ENCODE peak calls at places on chromosomes 3 and 15, in eight cellular contexts. One of them, this sample, is unnamed.

GRCh38 chr3:27209595-27210264 is 159.5 kb downstream of the NEK10 start:
- DNase-seq in endodermal cell: no peak
- DNase-seq in cardiac muscle cell: no peak
- DNase-seq in pancreas: no peak
- DNase-seq in osteocyte: no peak
- DNase-seq in fibroblast of pulmonary artery: no peak
- DNase-seq in uterus: no peak
- DNase-seq in H1: no peak
- DNase-seq in this sample: no peak

GRCh38 chr3:125150525-125151436 is 61.8 kb downstream of the SLC12A8 start:
- DNase-seq in endodermal cell: peak
- DNase-seq in pancreas: no peak
- DNase-seq in H1: no peak
- DNase-seq in osteocyte: no peak
- DNase-seq in fibroblast of pulmonary artery: peak
- DNase-seq in uterus: no peak
- DNase-seq in cardiac muscle cell: peak
- DNase-seq in this sample: no peak

GRCh38 chr3:30996467-30996866 is 102.0 kb upstream of the GADL1 start:
- DNase-seq in pancreas: no peak
- DNase-seq in uterus: no peak
- DNase-seq in endodermal cell: peak
- DNase-seq in fibroblast of pulmonary artery: no peak
- DNase-seq in osteocyte: no peak
- DNase-seq in H1: no peak
- DNase-seq in cardiac muscle cell: no peak
- DNase-seq in this sample: no peak

GRCh38 chr3:71503525-71504249 is 79.8 kb downstream of the FOXP1 start:
- DNase-seq in H1: no peak
- DNase-seq in pancreas: no peak
- DNase-seq in osteocyte: no peak
- DNase-seq in endodermal cell: no peak
- DNase-seq in fibroblast of pulmonary artery: peak
- DNase-seq in cardiac muscle cell: peak
- DNase-seq in uterus: no peak
- DNase-seq in this sample: no peak

GRCh38 chr15:69657626-69658025 is 205.0 kb downstream of the RPLP1 start:
- DNase-seq in fibroblast of pulmonary artery: no peak
- DNase-seq in H1: no peak
- DNase-seq in pancreas: no peak
- DNase-seq in osteocyte: no peak
- DNase-seq in uterus: no peak
- DNase-seq in endodermal cell: no peak
- DNase-seq in cardiac muscle cell: no peak
- DNase-seq in this sample: no peak

GRCh38 chr15:83515171-83515570 is 68.0 kb downstream of the SH3GL3 start:
- DNase-seq in fibroblast of pulmonary artery: no peak
- DNase-seq in uterus: no peak
- DNase-seq in osteocyte: no peak
- DNase-seq in endodermal cell: no peak
- DNase-seq in cardiac muscle cell: no peak
- DNase-seq in pancreas: no peak
- DNase-seq in H1: no peak
- DNase-seq in this sample: no peak

GRCh38 chr3:43218156-43218555 is 68.2 kb upstream of the SNRK start:
- DNase-seq in H1: no peak
- DNase-seq in pancreas: no peak
- DNase-seq in cardiac muscle cell: no peak
- DNase-seq in endodermal cell: no peak
- DNase-seq in uterus: no peak
- DNase-seq in osteocyte: no peak
- DNase-seq in fibroblast of pulmonary artery: no peak
- DNase-seq in this sample: no peak

GRCh38 chr15:65576669-65577068 is 34.3 kb downstream of the INTS14 start:
- DNase-seq in osteocyte: no peak
- DNase-seq in pancreas: no peak
- DNase-seq in cardiac muscle cell: peak
- DNase-seq in uterus: no peak
- DNase-seq in fibroblast of pulmonary artery: peak
- DNase-seq in H1: no peak
- DNase-seq in endodermal cell: no peak
- DNase-seq in this sample: no peak

GRCh38 chr15:62578960-62579359 is 413.9 kb upstream of the C2CD4B start:
- DNase-seq in fibroblast of pulmonary artery: no peak
- DNase-seq in uterus: no peak
- DNase-seq in cardiac muscle cell: no peak
- DNase-seq in osteocyte: no peak
- DNase-seq in endodermal cell: no peak
- DNase-seq in H1: no peak
- DNase-seq in pancreas: no peak
- DNase-seq in this sample: no peak

GRCh38 chr15:88571153-88572029 is 24.9 kb upstream of the DET1 start:
- DNase-seq in H1: no peak
- DNase-seq in pancreas: no peak
- DNase-seq in endodermal cell: no peak
- DNase-seq in osteocyte: no peak
- DNase-seq in uterus: no peak
- DNase-seq in cardiac muscle cell: no peak
- DNase-seq in fibroblast of pulmonary artery: no peak
- DNase-seq in this sample: no peak

GRCh38 chr3:13879102-13879945 is 547 bp downstream of the WNT7A start:
- DNase-seq in cardiac muscle cell: no peak
- DNase-seq in osteocyte: no peak
- DNase-seq in fibroblast of pulmonary artery: no peak
- DNase-seq in pancreas: peak
- DNase-seq in uterus: peak
- DNase-seq in H1: no peak
- DNase-seq in endodermal cell: peak
- DNase-seq in this sample: no peak

GRCh38 chr3:98440283-98440682 is 22.7 kb upstream of the OR5K1 start:
- DNase-seq in pancreas: no peak
- DNase-seq in endodermal cell: no peak
- DNase-seq in H1: no peak
- DNase-seq in fibroblast of pulmonary artery: no peak
- DNase-seq in cardiac muscle cell: no peak
- DNase-seq in uterus: no peak
- DNase-seq in osteocyte: no peak
- DNase-seq in this sample: no peak

GRCh38 chr3:32897981-32898623 is 53.3 kb upstream of the CCR4 start:
- DNase-seq in H1: no peak
- DNase-seq in osteocyte: no peak
- DNase-seq in cardiac muscle cell: no peak
- DNase-seq in fibroblast of pulmonary artery: no peak
- DNase-seq in pancreas: no peak
- DNase-seq in uterus: no peak
- DNase-seq in endodermal cell: peak
- DNase-seq in this sample: no peak
- TF ChIP-seq CTCF in H1: no peak
- TF ChIP-seq CTCF in osteocyte: no peak
- TF ChIP-seq CTCF in cardiac muscle cell: no peak
- TF ChIP-seq CTCF in fibroblast of pulmonary artery: no peak
- TF ChIP-seq CTCF in pancreas: no peak
- TF ChIP-seq CTCF in uterus: no peak
- TF ChIP-seq CTCF in endodermal cell: peak
- TF ChIP-seq CTCF in this sample: no peak

GRCh38 chr3:177521305-177521704 is 324.0 kb upstream of the TBL1XR1 start:
- DNase-seq in uterus: no peak
- DNase-seq in endodermal cell: peak
- DNase-seq in H1: peak
- DNase-seq in osteocyte: no peak
- DNase-seq in fibroblast of pulmonary artery: no peak
- DNase-seq in cardiac muscle cell: no peak
- DNase-seq in pancreas: peak
- DNase-seq in this sample: no peak
- TF ChIP-seq CTCF in uterus: no peak
- TF ChIP-seq CTCF in endodermal cell: peak
- TF ChIP-seq CTCF in H1: peak
- TF ChIP-seq CTCF in osteocyte: no peak
- TF ChIP-seq CTCF in fibroblast of pulmonary artery: no peak
- TF ChIP-seq CTCF in cardiac muscle cell: no peak
- TF ChIP-seq CTCF in pancreas: peak
- TF ChIP-seq CTCF in this sample: no peak

GRCh38 chr3:49019941-49020334 is 1.6 kb upstream of the DALRD3 start:
- DNase-seq in pancreas: no peak
- DNase-seq in osteocyte: no peak
- DNase-seq in endodermal cell: peak
- DNase-seq in cardiac muscle cell: peak
- DNase-seq in uterus: no peak
- DNase-seq in H1: no peak
- DNase-seq in fibroblast of pulmonary artery: no peak
- DNase-seq in this sample: no peak

GRCh38 chr3:49018707-49019006 is 277 bp upstream of the DALRD3 start:
- DNase-seq in uterus: no peak
- DNase-seq in H1: no peak
- DNase-seq in cardiac muscle cell: no peak
- DNase-seq in osteocyte: no peak
- DNase-seq in pancreas: no peak
- DNase-seq in fibroblast of pulmonary artery: no peak
- DNase-seq in endodermal cell: no peak
- DNase-seq in this sample: no peak

GRCh38 chr3:49021813-49022720 is at the start of gene NDUFAF3:
- DNase-seq in endodermal cell: peak
- DNase-seq in osteocyte: peak
- DNase-seq in fibroblast of pulmonary artery: peak
- DNase-seq in H1: peak
- DNase-seq in cardiac muscle cell: peak
- DNase-seq in pancreas: peak
- DNase-seq in uterus: peak
- DNase-seq in this sample: peak

GRCh38 chr3:49021213-49021812 is 608 bp upstream of the NDUFAF3 start:
- DNase-seq in endodermal cell: peak
- DNase-seq in pancreas: peak
- DNase-seq in osteocyte: peak
- DNase-seq in cardiac muscle cell: peak
- DNase-seq in fibroblast of pulmonary artery: peak
- DNase-seq in H1: peak
- DNase-seq in uterus: peak
- DNase-seq in this sample: peak

GRCh38 chr3:49020335-49021212 is 1.3 kb upstream of the NDUFAF3 start:
- DNase-seq in fibroblast of pulmonary artery: no peak
- DNase-seq in endodermal cell: peak
- DNase-seq in uterus: peak
- DNase-seq in H1: no peak
- DNase-seq in cardiac muscle cell: no peak
- DNase-seq in osteocyte: no peak
- DNase-seq in pancreas: peak
- DNase-seq in this sample: no peak
- TF ChIP-seq CTCF in fibroblast of pulmonary artery: no peak
- TF ChIP-seq CTCF in endodermal cell: no peak
- TF ChIP-seq CTCF in uterus: no peak
- TF ChIP-seq CTCF in H1: no peak
- TF ChIP-seq CTCF in cardiac muscle cell: no peak
- TF ChIP-seq CTCF in osteocyte: no peak
- TF ChIP-seq CTCF in pancreas: no peak
- TF ChIP-seq CTCF in this sample: no peak

DNA sequence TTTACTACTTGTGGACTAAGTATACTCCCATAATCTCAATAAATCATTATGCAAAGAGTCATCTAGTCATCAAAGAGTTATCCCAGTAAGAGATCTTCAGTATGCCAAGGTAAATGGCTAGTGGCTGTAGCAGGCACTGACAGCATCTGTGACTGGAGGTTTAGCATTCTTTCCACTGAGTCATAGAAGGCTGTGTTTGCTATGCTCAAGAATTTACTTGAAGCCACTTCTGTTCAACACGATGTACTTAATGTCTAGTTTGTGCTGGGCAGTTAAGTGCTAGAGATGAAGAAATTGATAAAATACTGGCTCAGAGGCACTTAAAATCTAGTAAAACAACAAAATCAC is 13.1 kb downstream of the ZBED2 start:
- DNase-seq in pancreas: no peak
- DNase-seq in osteocyte: no peak
- DNase-seq in H1: no peak
- DNase-seq in uterus: no peak
- DNase-seq in endodermal cell: no peak
- DNase-seq in fibroblast of pulmonary artery: peak
- DNase-seq in cardiac muscle cell: peak
- DNase-seq in this sample: no peak
- TF ChIP-seq CTCF in pancreas: no peak
- TF ChIP-seq CTCF in osteocyte: no peak
- TF ChIP-seq CTCF in H1: no peak
- TF ChIP-seq CTCF in uterus: no peak
- TF ChIP-seq CTCF in endodermal cell: no peak
- TF ChIP-seq CTCF in fibroblast of pulmonary artery: no peak
- TF ChIP-seq CTCF in cardiac muscle cell: no peak
- TF ChIP-seq CTCF in this sample: no peak

GRCh38 chr3:196813903-196814302 is 53.8 kb upstream of the SENP5 start:
- DNase-seq in cardiac muscle cell: peak
- DNase-seq in osteocyte: no peak
- DNase-seq in uterus: no peak
- DNase-seq in endodermal cell: no peak
- DNase-seq in pancreas: no peak
- DNase-seq in H1: no peak
- DNase-seq in fibroblast of pulmonary artery: peak
- DNase-seq in this sample: no peak
- TF ChIP-seq CTCF in cardiac muscle cell: no peak
- TF ChIP-seq CTCF in osteocyte: no peak
- TF ChIP-seq CTCF in uterus: no peak
- TF ChIP-seq CTCF in endodermal cell: no peak
- TF ChIP-seq CTCF in pancreas: no peak
- TF ChIP-seq CTCF in H1: no peak
- TF ChIP-seq CTCF in fibroblast of pulmonary artery: no peak
- TF ChIP-seq CTCF in this sample: no peak

GRCh38 chr3:40086890-40087884 is 222.3 kb upstream of the EIF1B start:
- DNase-seq in osteocyte: no peak
- DNase-seq in endodermal cell: no peak
- DNase-seq in pancreas: no peak
- DNase-seq in fibroblast of pulmonary artery: no peak
- DNase-seq in cardiac muscle cell: peak
- DNase-seq in H1: no peak
- DNase-seq in uterus: no peak
- DNase-seq in this sample: no peak
- TF ChIP-seq CTCF in osteocyte: no peak
- TF ChIP-seq CTCF in endodermal cell: no peak
- TF ChIP-seq CTCF in pancreas: no peak
- TF ChIP-seq CTCF in fibroblast of pulmonary artery: no peak
- TF ChIP-seq CTCF in cardiac muscle cell: no peak
- TF ChIP-seq CTCF in H1: no peak
- TF ChIP-seq CTCF in uterus: no peak
- TF ChIP-seq CTCF in this sample: no peak

GRCh38 chr3:182904164-182904563 is 76.2 kb downstream of the DCUN1D1 start:
- DNase-seq in H1: no peak
- DNase-seq in pancreas: no peak
- DNase-seq in uterus: no peak
- DNase-seq in osteocyte: no peak
- DNase-seq in fibroblast of pulmonary artery: no peak
- DNase-seq in endodermal cell: no peak
- DNase-seq in cardiac muscle cell: no peak
- DNase-seq in this sample: no peak
- TF ChIP-seq CTCF in H1: no peak
- TF ChIP-seq CTCF in pancreas: no peak
- TF ChIP-seq CTCF in uterus: no peak
- TF ChIP-seq CTCF in osteocyte: peak
- TF ChIP-seq CTCF in fibroblast of pulmonary artery: peak
- TF ChIP-seq CTCF in endodermal cell: peak
- TF ChIP-seq CTCF in cardiac muscle cell: no peak
- TF ChIP-seq CTCF in this sample: no peak

GRCh38 chr15:31265871-31266711 is 60.5 kb upstream of the KLF13 start:
- DNase-seq in uterus: no peak
- DNase-seq in osteocyte: peak
- DNase-seq in endodermal cell: peak
- DNase-seq in cardiac muscle cell: peak
- DNase-seq in pancreas: peak
- DNase-seq in H1: no peak
- DNase-seq in fibroblast of pulmonary artery: no peak
- DNase-seq in this sample: no peak
- TF ChIP-seq CTCF in uterus: no peak
- TF ChIP-seq CTCF in osteocyte: no peak
- TF ChIP-seq CTCF in endodermal cell: peak
- TF ChIP-seq CTCF in cardiac muscle cell: no peak
- TF ChIP-seq CTCF in pancreas: no peak
- TF ChIP-seq CTCF in H1: no peak
- TF ChIP-seq CTCF in fibroblast of pulmonary artery: no peak
- TF ChIP-seq CTCF in this sample: no peak

GRCh38 chr3:109224333-109224732 is 87.8 kb downstream of the C3orf85 start:
- DNase-seq in pancreas: peak
- DNase-seq in osteocyte: no peak
- DNase-seq in cardiac muscle cell: peak
- DNase-seq in fibroblast of pulmonary artery: no peak
- DNase-seq in endodermal cell: peak
- DNase-seq in H1: peak
- DNase-seq in uterus: no peak
- DNase-seq in this sample: no peak
- TF ChIP-seq CTCF in pancreas: peak
- TF ChIP-seq CTCF in osteocyte: no peak
- TF ChIP-seq CTCF in cardiac muscle cell: peak
- TF ChIP-seq CTCF in fibroblast of pulmonary artery: peak
- TF ChIP-seq CTCF in endodermal cell: peak
- TF ChIP-seq CTCF in H1: peak
- TF ChIP-seq CTCF in uterus: no peak
- TF ChIP-seq CTCF in this sample: no peak